ENCODE peak calls at places on chromosomes 12 and 14, in ten cellular contexts. W is memory B cell; J is stimulated activated CD8-positive, alpha-beta memory T cell treated with anti-CD3 and anti-CD28 coated beads, Interleukin-12 subunit alpha, Interleukin-12 subunit beta, amount 100 ng/mL, for 4 hours; U is nucleus accumbens; Y is foreskin fibroblast; P is GM20000; Z is right lobe of liver; I is GM04504; D is NCI-H748 treated with DMSO at 0.1 percent for 48 hours; G is neuronal stem cell. N is an unnamed sample.

GRCh38 chr14:80565001-80565400 is 353.7 kb upstream of the DIO2 start:
- DNase-seq in J (no peak), G (no peak), P (no peak), Y (no peak), U (no peak), D (no peak), W (no peak), I (no peak), Z (no peak), N (no peak)

GRCh38 chr12:108394196-108394595 is 55.1 kb upstream of the CMKLR1 start:
- DNase-seq in I (peak; percentile 3), G (no peak), J (no peak), D (no peak), Z (no peak), Y (no peak), U (no peak), P (no peak), W (no peak), N (no peak)

GRCh38 chr12:131432532-131433260 is 278.2 kb upstream of the SFSWAP start:
- DNase-seq in J (no peak), Z (no peak), U (no peak), I (no peak), G (no peak), W (no peak), D (no peak), Y (no peak), P (peak; percentile 75), N (no peak)

GRCh38 chr14:53148612-53149202 is 4.4 kb downstream of the DDHD1 start:
- DNase-seq in W (no peak), D (no peak), I (no peak), J (no peak), G (no peak), U (no peak), Y (no peak), P (no peak), Z (no peak), N (no peak)

GRCh38 chr12:6330192-6330591 is 11.7 kb downstream of the TNFRSF1A start:
- DNase-seq in U (no peak), Y (no peak), Z (no peak), I (no peak), G (no peak), W (peak; percentile 66), D (no peak), J (no peak), P (peak; percentile 70), N (no peak)

GRCh38 chr12:122646568-122647220 is 56.5 kb downstream of the HCAR2 start:
- DNase-seq in W (peak; percentile 45), I (peak; percentile 63), D (no peak), Z (no peak), P (peak; percentile 51), J (peak; percentile 35), Y (peak; percentile 89), U (no peak), G (no peak), N (peak; percentile 60)

GRCh38 chr14:23056956-23057756 is at the start of gene CDH24:
- DNase-seq in Z (peak; percentile 70), P (peak; percentile 95), G (peak; percentile 78), J (peak; percentile 49), Y (peak; percentile 56), W (peak; percentile 44), U (no peak), I (no peak), D (no peak), N (no peak)

GRCh38 chr14:20019257-20019865 is at the start of gene OR4K14:
- DNase-seq in W (no peak), U (no peak), J (no peak), I (no peak), D (no peak), G (no peak), Y (no peak), Z (no peak), P (no peak), N (no peak)

GRCh38 chr12:74897425-74898211 is 312.0 kb downstream of the KCNC2 start:
- DNase-seq in P (no peak), G (no peak), I (no peak), Z (no peak), D (no peak), W (no peak), Y (no peak), U (no peak), J (no peak), N (no peak)

GRCh38 chr14:56334458-56334857 is 216.2 kb downstream of the PELI2 start:
- DNase-seq in Z (no peak), G (no peak), U (no peak), Y (no peak), D (no peak), P (no peak), J (no peak), W (no peak), I (no peak), N (no peak)

GRCh38 chr14:74531467-74531866 is 37.9 kb downstream of the ISCA2 start:
- DNase-seq in I (no peak), Y (peak; percentile 18), P (no peak), U (no peak), J (no peak), W (no peak), G (no peak), Z (no peak), D (no peak), N (no peak)

GRCh38 chr14:95207475-95208253 is 50.3 kb upstream of the DICER1 start:
- DNase-seq in Y (no peak), J (no peak), P (no peak), G (no peak), Z (no peak), U (no peak), D (no peak), I (no peak), W (no peak), N (no peak)

GRCh38 chr12:19088576-19088975 is 41.0 kb upstream of the PLEKHA5 start:
- DNase-seq in P (no peak), J (no peak), W (no peak), U (no peak), D (no peak), G (no peak), I (no peak), Y (no peak), Z (no peak), N (no peak)

GRCh38 chr14:105838591-105839424 is 312.4 kb downstream of the TMEM121 start:
- DNase-seq in Y (no peak), J (no peak), D (no peak), U (no peak), W (no peak), Z (no peak), P (no peak), G (no peak), I (no peak), N (no peak)

GRCh38 chr14:101477648-101478047 is 83.6 kb upstream of the DIO3 start:
- DNase-seq in P (no peak), D (no peak), Z (peak; percentile 19), U (no peak), J (no peak), Y (no peak), I (no peak), W (no peak), G (no peak), N (no peak)

N was measured in AG04450.